ENCODE peak calls at places on chromosomes 4 and X, in nine cellular contexts. One of them, this sample, is unnamed.
A peak's percentile ranks its signal among the peaks of the same experiment; 100 is the strongest.

GRCh38 chr4:3827616-3828492 is 61.7 kb downstream of the ADRA2C start:
- DNase-seq in prostate gland: peak; percentile 55
- DNase-seq in sigmoid colon: peak; percentile 84
- DNase-seq in suprapubic skin: no peak
- DNase-seq in GM12878: no peak
- DNase-seq in breast epithelium: peak; percentile 86
- DNase-seq in stomach: peak; percentile 95
- DNase-seq in HCT116: no peak
- DNase-seq in transverse colon: peak; percentile 78
- DNase-seq in this sample: no peak

GRCh38 chrX:102155806-102156179 is at the start of gene BEX5:
- DNase-seq in prostate gland: peak; percentile 54
- DNase-seq in GM12878: no peak
- DNase-seq in sigmoid colon: peak; percentile 78
- DNase-seq in stomach: peak; percentile 72
- DNase-seq in suprapubic skin: no peak
- DNase-seq in HCT116: no peak
- DNase-seq in transverse colon: peak; percentile 68
- DNase-seq in breast epithelium: no peak
- DNase-seq in this sample: no peak

GRCh38 chr4:121326580-121326979 is 54.2 kb downstream of the QRFPR start:
- DNase-seq in transverse colon: no peak
- DNase-seq in breast epithelium: no peak
- DNase-seq in HCT116: no peak
- DNase-seq in prostate gland: no peak
- DNase-seq in sigmoid colon: no peak
- DNase-seq in GM12878: no peak
- DNase-seq in stomach: no peak
- DNase-seq in suprapubic skin: no peak
- DNase-seq in this sample: no peak

GRCh38 chrX:40175416-40176255 is 77.9 kb upstream of the BCOR start:
- DNase-seq in sigmoid colon: peak; percentile 89
- DNase-seq in transverse colon: peak; percentile 80
- DNase-seq in stomach: peak; percentile 65
- DNase-seq in GM12878: no peak
- DNase-seq in prostate gland: peak; percentile 37
- DNase-seq in suprapubic skin: no peak
- DNase-seq in HCT116: no peak
- DNase-seq in breast epithelium: no peak
- DNase-seq in this sample: no peak

GRCh38 chr4:161992317-161992716 is 171.5 kb downstream of the FSTL5 start:
- DNase-seq in sigmoid colon: no peak
- DNase-seq in breast epithelium: no peak
- DNase-seq in stomach: no peak
- DNase-seq in HCT116: no peak
- DNase-seq in suprapubic skin: no peak
- DNase-seq in GM12878: no peak
- DNase-seq in prostate gland: no peak
- DNase-seq in transverse colon: no peak
- DNase-seq in this sample: no peak

GRCh38 chr4:168141733-168142132 is 49.4 kb downstream of the ANXA10 start:
- DNase-seq in GM12878: no peak
- DNase-seq in suprapubic skin: no peak
- DNase-seq in HCT116: no peak
- DNase-seq in prostate gland: no peak
- DNase-seq in transverse colon: no peak
- DNase-seq in stomach: no peak
- DNase-seq in sigmoid colon: no peak
- DNase-seq in breast epithelium: no peak
- DNase-seq in this sample: no peak

GRCh38 chr4:7041246-7041645 is 1.9 kb upstream of the TADA2B start:
- DNase-seq in suprapubic skin: peak; percentile 65
- DNase-seq in stomach: no peak
- DNase-seq in prostate gland: no peak
- DNase-seq in sigmoid colon: no peak
- DNase-seq in transverse colon: no peak
- DNase-seq in breast epithelium: no peak
- DNase-seq in GM12878: no peak
- DNase-seq in HCT116: no peak
- DNase-seq in this sample: no peak

GRCh38 chr4:187795737-187796136 is 199.8 kb upstream of the ZFP42 start:
- DNase-seq in sigmoid colon: no peak
- DNase-seq in transverse colon: no peak
- DNase-seq in stomach: no peak
- DNase-seq in HCT116: no peak
- DNase-seq in prostate gland: no peak
- DNase-seq in suprapubic skin: no peak
- DNase-seq in breast epithelium: no peak
- DNase-seq in GM12878: no peak
- DNase-seq in this sample: no peak

GRCh38 chr4:26105815-26106699 is 192.0 kb downstream of the SMIM20 start:
- DNase-seq in HCT116: peak; percentile 28
- DNase-seq in GM12878: no peak
- DNase-seq in sigmoid colon: no peak
- DNase-seq in breast epithelium: no peak
- DNase-seq in suprapubic skin: no peak
- DNase-seq in prostate gland: no peak
- DNase-seq in transverse colon: no peak
- DNase-seq in stomach: no peak
- DNase-seq in this sample: no peak

GRCh38 chr4:186169942-186170802 is 21.2 kb upstream of the CYP4V2 start:
- DNase-seq in transverse colon: no peak
- DNase-seq in stomach: no peak
- DNase-seq in sigmoid colon: no peak
- DNase-seq in breast epithelium: no peak
- DNase-seq in HCT116: no peak
- DNase-seq in prostate gland: no peak
- DNase-seq in suprapubic skin: no peak
- DNase-seq in GM12878: no peak
- DNase-seq in this sample: no peak

GRCh38 chrX:149825424-149825823 is 43.7 kb downstream of the MAGEA9 start:
- DNase-seq in prostate gland: no peak
- DNase-seq in breast epithelium: no peak
- DNase-seq in stomach: no peak
- DNase-seq in HCT116: peak; percentile 7
- DNase-seq in sigmoid colon: no peak
- DNase-seq in transverse colon: peak; percentile 14
- DNase-seq in GM12878: no peak
- DNase-seq in suprapubic skin: no peak
- DNase-seq in this sample: no peak

GRCh38 chr4:19278665-19279064 is 973.0 kb upstream of the SLIT2 start:
- DNase-seq in prostate gland: no peak
- DNase-seq in suprapubic skin: no peak
- DNase-seq in transverse colon: no peak
- DNase-seq in HCT116: no peak
- DNase-seq in breast epithelium: no peak
- DNase-seq in stomach: no peak
- DNase-seq in sigmoid colon: no peak
- DNase-seq in GM12878: no peak
- DNase-seq in this sample: no peak

GRCh38 chrX:10011991-10012390 is 44.8 kb downstream of the CLDN34 start:
- DNase-seq in transverse colon: no peak
- DNase-seq in suprapubic skin: no peak
- DNase-seq in breast epithelium: no peak
- DNase-seq in sigmoid colon: peak; percentile 46
- DNase-seq in prostate gland: no peak
- DNase-seq in GM12878: no peak
- DNase-seq in stomach: no peak
- DNase-seq in HCT116: no peak
- DNase-seq in this sample: no peak

GRCh38 chr4:104491826-104492771 is 2.6 kb downstream of the CXXC4 start:
- DNase-seq in sigmoid colon: no peak
- DNase-seq in breast epithelium: no peak
- DNase-seq in prostate gland: peak; percentile 5
- DNase-seq in suprapubic skin: no peak
- DNase-seq in HCT116: no peak
- DNase-seq in GM12878: peak; percentile 87
- DNase-seq in stomach: no peak
- DNase-seq in transverse colon: peak; percentile 9
- DNase-seq in this sample: no peak

GRCh38 chr4:151582098-151582497 is 173.1 kb downstream of the FHIP1A start:
- DNase-seq in suprapubic skin: no peak
- DNase-seq in sigmoid colon: no peak
- DNase-seq in transverse colon: no peak
- DNase-seq in HCT116: no peak
- DNase-seq in prostate gland: no peak
- DNase-seq in stomach: no peak
- DNase-seq in breast epithelium: no peak
- DNase-seq in GM12878: no peak
- DNase-seq in this sample: no peak

GRCh38 chr4:6767725-6768538 is 14.6 kb upstream of the KIAA0232 start:
- DNase-seq in suprapubic skin: no peak
- DNase-seq in sigmoid colon: peak; percentile 53
- DNase-seq in stomach: no peak
- DNase-seq in breast epithelium: peak; percentile 28
- DNase-seq in GM12878: no peak
- DNase-seq in prostate gland: no peak
- DNase-seq in transverse colon: peak; percentile 63
- DNase-seq in HCT116: no peak
- DNase-seq in this sample: no peak

GRCh38 chr4:73589261-73589847 is 30.9 kb downstream of the RASSF6 start:
- DNase-seq in HCT116: no peak
- DNase-seq in breast epithelium: no peak
- DNase-seq in transverse colon: no peak
- DNase-seq in sigmoid colon: no peak
- DNase-seq in suprapubic skin: no peak
- DNase-seq in GM12878: peak; percentile 59
- DNase-seq in stomach: no peak
- DNase-seq in prostate gland: peak; percentile 24
- DNase-seq in this sample: no peak

GRCh38 chr4:87141428-87141827 is 79.0 kb downstream of the KLHL8 start:
- DNase-seq in suprapubic skin: no peak
- DNase-seq in HCT116: no peak
- DNase-seq in prostate gland: no peak
- DNase-seq in transverse colon: peak; percentile 53
- DNase-seq in sigmoid colon: no peak
- DNase-seq in GM12878: no peak
- DNase-seq in breast epithelium: no peak
- DNase-seq in stomach: no peak
- DNase-seq in this sample: no peak
- H3K4me1 ChIP-seq in suprapubic skin: no peaks in the 10 kb centered on the region
- H3K4me1 ChIP-seq in HCT116: no peaks in the 10 kb centered on the region
- H3K4me1 ChIP-seq in prostate gland: no peaks in the 10 kb centered on the region
- H3K4me1 ChIP-seq in transverse colon: peaks cover 22% of the 10 kb centered on the region
- H3K4me1 ChIP-seq in sigmoid colon: no peaks in the 10 kb centered on the region
- H3K4me1 ChIP-seq in GM12878: no peaks in the 10 kb centered on the region
- H3K4me1 ChIP-seq in breast epithelium: no peaks in the 10 kb centered on the region
- H3K4me1 ChIP-seq in stomach: no peaks in the 10 kb centered on the region
- H3K4me1 ChIP-seq in this sample: no peaks in the 10 kb centered on the region

DNA sequence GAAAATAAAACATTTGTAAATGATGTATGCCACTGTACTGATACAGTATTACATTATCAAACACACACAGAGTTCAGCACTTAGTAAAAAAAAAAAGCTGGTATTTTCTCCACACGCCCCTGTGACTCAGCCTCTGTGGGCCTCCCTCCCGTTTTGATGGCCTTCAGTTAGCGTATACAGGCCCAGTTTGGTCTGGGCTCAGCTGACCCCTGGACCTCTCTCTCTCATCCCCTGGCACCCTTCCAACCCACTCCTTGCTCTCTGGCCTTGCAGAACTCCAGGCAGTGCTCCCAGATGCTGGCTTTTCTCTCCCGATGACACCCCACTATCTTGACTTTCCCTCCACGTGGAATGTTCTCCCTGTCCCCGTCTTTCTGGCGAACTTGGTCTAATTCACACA is 89.0 kb upstream of the LIMCH1 start:
- DNase-seq in sigmoid colon: peak; percentile 72
- DNase-seq in transverse colon: peak; percentile 9
- DNase-seq in prostate gland: no peak
- DNase-seq in suprapubic skin: no peak
- DNase-seq in HCT116: no peak
- DNase-seq in breast epithelium: no peak
- DNase-seq in stomach: no peak
- DNase-seq in GM12878: no peak
- DNase-seq in this sample: no peak
- TF ChIP-seq POLR2AphosphoS5 in sigmoid colon: no peak
- TF ChIP-seq POLR2AphosphoS5 in transverse colon: no peak
- TF ChIP-seq POLR2AphosphoS5 in prostate gland: no peak
- TF ChIP-seq POLR2AphosphoS5 in suprapubic skin: no peak
- TF ChIP-seq POLR2AphosphoS5 in HCT116: no peak
- TF ChIP-seq POLR2AphosphoS5 in breast epithelium: no peak
- TF ChIP-seq POLR2AphosphoS5 in stomach: no peak
- TF ChIP-seq POLR2AphosphoS5 in GM12878: no peak
- TF ChIP-seq POLR2AphosphoS5 in this sample: no peak

GRCh38 chr4:14431155-14432134 is 570.8 kb upstream of the CPEB2 start:
- DNase-seq in stomach: no peak
- DNase-seq in transverse colon: no peak
- DNase-seq in sigmoid colon: no peak
- DNase-seq in suprapubic skin: no peak
- DNase-seq in GM12878: no peak
- DNase-seq in HCT116: no peak
- DNase-seq in breast epithelium: no peak
- DNase-seq in prostate gland: no peak
- DNase-seq in this sample: no peak

DNA sequence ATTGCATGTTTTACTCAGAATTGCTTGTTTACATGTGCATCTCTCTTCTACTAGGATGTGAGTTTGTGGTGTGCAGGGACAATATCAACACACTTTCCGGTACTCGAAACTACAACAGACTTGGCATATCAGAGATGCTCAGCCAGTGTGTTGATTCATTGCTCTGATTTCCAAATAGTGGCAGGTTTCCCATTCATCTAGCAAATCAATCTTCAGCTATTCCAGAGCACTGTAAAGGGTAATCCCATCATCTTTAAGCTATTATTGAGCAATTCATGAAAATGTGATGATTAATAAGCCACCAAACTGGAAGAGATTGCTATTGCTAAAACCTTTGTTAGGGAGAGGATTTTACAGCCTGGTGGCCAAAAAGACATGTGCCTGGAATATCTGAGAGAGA is 574.2 kb upstream of the CPEB2 start:
- DNase-seq in prostate gland: no peak
- DNase-seq in suprapubic skin: no peak
- DNase-seq in HCT116: no peak
- DNase-seq in transverse colon: no peak
- DNase-seq in sigmoid colon: no peak
- DNase-seq in breast epithelium: no peak
- DNase-seq in GM12878: no peak
- DNase-seq in stomach: no peak
- DNase-seq in this sample: no peak
- H3K9me3 ChIP-seq in prostate gland: no peaks in the 10 kb centered on the region
- H3K9me3 ChIP-seq in suprapubic skin: no peaks in the 10 kb centered on the region
- H3K9me3 ChIP-seq in HCT116: peaks cover 16% of the 10 kb centered on the region
- H3K9me3 ChIP-seq in transverse colon: no peaks in the 10 kb centered on the region
- H3K9me3 ChIP-seq in sigmoid colon: no peaks in the 10 kb centered on the region
- H3K9me3 ChIP-seq in breast epithelium: peaks cover 6% of the 10 kb centered on the region
- H3K9me3 ChIP-seq in GM12878: no peaks in the 10 kb centered on the region
- H3K9me3 ChIP-seq in stomach: no peaks in the 10 kb centered on the region
- H3K9me3 ChIP-seq in this sample: no peaks in the 10 kb centered on the region

DNA sequence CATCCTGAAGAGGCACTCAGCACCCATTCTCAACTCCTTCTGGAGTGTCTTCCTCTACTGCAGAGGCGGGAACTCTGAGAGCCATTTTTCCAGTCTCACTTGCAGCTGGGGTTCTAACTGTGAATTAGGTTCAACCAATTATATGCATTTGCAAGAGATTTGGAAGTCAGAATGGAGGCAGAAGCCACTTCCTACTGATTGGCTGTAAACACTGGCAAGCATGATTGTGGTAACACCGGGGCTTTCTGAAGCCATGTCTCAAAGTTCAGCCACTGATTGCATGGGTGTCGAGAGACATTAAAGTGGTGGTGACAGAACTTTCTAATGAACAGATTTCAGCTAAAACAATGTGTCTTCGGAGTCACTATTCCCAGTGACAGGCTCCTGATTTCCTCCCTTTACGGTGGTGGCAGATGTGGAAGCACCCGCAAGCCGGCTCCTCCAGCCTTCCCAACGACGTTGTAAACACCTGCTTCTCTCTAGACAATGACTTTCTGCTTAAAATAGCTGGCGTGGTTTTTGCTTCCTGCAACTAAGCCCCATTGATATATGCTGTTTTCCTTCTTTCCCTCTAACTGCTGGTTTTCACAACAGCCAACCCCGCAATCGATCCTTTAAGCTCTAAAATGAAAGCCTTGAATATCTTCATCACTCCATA is 92.0 kb downstream of the IRF2 start:
- DNase-seq in GM12878: peak; percentile 53
- DNase-seq in prostate gland: no peak
- DNase-seq in breast epithelium: no peak
- DNase-seq in suprapubic skin: no peak
- DNase-seq in HCT116: no peak
- DNase-seq in sigmoid colon: no peak
- DNase-seq in stomach: no peak
- DNase-seq in transverse colon: peak; percentile 37
- DNase-seq in this sample: no peak
- H3K4me1 ChIP-seq in GM12878: peaks cover 64% of the 10 kb centered on the region
- H3K4me1 ChIP-seq in prostate gland: peaks cover 13% of the 10 kb centered on the region
- H3K4me1 ChIP-seq in breast epithelium: peaks cover 4% of the 10 kb centered on the region
- H3K4me1 ChIP-seq in suprapubic skin: peaks cover 42% of the 10 kb centered on the region
- H3K4me1 ChIP-seq in HCT116: peaks cover 21% of the 10 kb centered on the region
- H3K4me1 ChIP-seq in sigmoid colon: no peaks in the 10 kb centered on the region
- H3K4me1 ChIP-seq in stomach: peaks cover 62% of the 10 kb centered on the region
- H3K4me1 ChIP-seq in transverse colon: peaks cover 68% of the 10 kb centered on the region
- H3K4me1 ChIP-seq in this sample: peaks cover 39% of the 10 kb centered on the region

This sample was measured in Panc1.